ENCODE peak calls at places on chromosomes 1 and 21, in four cellular contexts. J, N, B and S are unnamed samples.
A peak's percentile ranks its signal among the peaks of the same experiment; 100 is the strongest.

GRCh38 chr1:11138952-11139351 is 39.3 kb upstream of the EXOSC10 start:
- DNase-seq in J (no peak), N (no peak), B (no peak), S (no peak)

GRCh38 chr1:244971524-244972216 is 107.3 kb upstream of the HNRNPU start:
- DNase-seq in J (no peak), N (no peak), B (no peak), S (no peak)

GRCh38 chr21:46155514-46156377 is at the start of gene FTCD:
- DNase-seq in J (no peak), N (peak; percentile 53), B (no peak), S (peak; percentile 46)

GRCh38 chr1:13618483-13618882 is 34.9 kb downstream of the PDPN start:
- DNase-seq in J (no peak), N (no peak), B (no peak), S (no peak)

GRCh38 chr1:77889671-77890070 is 1.2 kb downstream of the NEXN start:
- DNase-seq in J (no peak), N (no peak), B (no peak), S (no peak)

GRCh38 chr1:229363723-229364122 is 20.9 kb upstream of the CCSAP start:
- DNase-seq in J (no peak), N (no peak), B (no peak), S (no peak)

GRCh38 chr1:210407207-210407886 is 78.6 kb downstream of the HHAT start:
- DNase-seq in J (peak; percentile 65), N (peak; percentile 77), B (peak; percentile 41), S (no peak)

GRCh38 chr1:228783415-228784045 is 48.3 kb downstream of the RHOU start:
- DNase-seq in J (no peak), N (no peak), B (no peak), S (no peak)

GRCh38 chr1:43774359-43774758 is 67.0 kb downstream of the ST3GAL3 start:
- DNase-seq in J (no peak), N (no peak), B (no peak), S (no peak)

GRCh38 chr1:227449051-227449450 is 114.3 kb upstream of the ZNF678 start:
- DNase-seq in J (no peak), N (no peak), B (no peak), S (no peak)

DNA sequence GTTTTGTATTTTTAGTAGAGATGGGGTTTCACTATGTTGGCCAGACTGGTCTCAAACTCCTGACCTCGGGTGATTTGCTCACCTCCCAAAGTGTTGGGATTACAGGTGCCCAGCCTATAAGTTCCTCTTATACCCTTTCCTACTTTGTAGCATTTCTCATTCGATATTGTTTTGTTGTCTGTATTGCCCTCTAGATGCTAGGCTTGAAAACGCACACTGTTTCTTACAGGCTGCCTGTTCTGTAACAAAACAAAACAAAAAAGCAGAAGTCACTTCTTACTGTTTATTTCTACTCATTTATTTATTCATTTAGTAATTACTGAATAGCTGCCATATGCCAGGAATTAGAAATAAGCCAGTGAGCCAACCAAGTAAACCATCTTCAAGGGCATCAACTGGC is 136.9 kb upstream of the BMP8A start:
- DNase-seq in J (no peak), N (no peak), B (no peak), S (no peak)
- TF ChIP-seq CTCF in J (no peak), N (no peak), B (no peak), S (no peak)

GRCh38 chr1:182766881-182767645 is 22.5 kb upstream of the NPL start:
- DNase-seq in J (no peak), N (no peak), B (no peak), S (no peak)

GRCh38 chr1:182762536-182762935 is 27.0 kb upstream of the NPL start:
- DNase-seq in J (no peak), N (no peak), B (no peak), S (no peak)

GRCh38 chr1:182766050-182766449 is 23.5 kb upstream of the NPL start:
- DNase-seq in J (no peak), N (no peak), B (no peak), S (no peak)

GRCh38 chr1:182764029-182764768 is 25.4 kb upstream of the NPL start:
- DNase-seq in J (no peak), N (no peak), B (no peak), S (no peak)

GRCh38 chr1:182765416-182765815 is 24.2 kb upstream of the NPL start:
- DNase-seq in J (no peak), N (no peak), B (no peak), S (no peak)
- TF ChIP-seq POLR2A in J (no peak), N (no peak), B (no peak), S (no peak)

GRCh38 chr21:41711416-41712023 is 55.3 kb downstream of the RIPK4 start:
- DNase-seq in J (peak; percentile 61), N (no peak), B (no peak), S (no peak)

GRCh38 chr21:41713495-41714281 is 53.2 kb downstream of the RIPK4 start:
- DNase-seq in J (no peak), N (no peak), B (no peak), S (no peak)

GRCh38 chr21:41712730-41713129 is 54.1 kb downstream of the RIPK4 start:
- DNase-seq in J (peak; percentile 43), N (no peak), B (no peak), S (no peak)

GRCh38 chr21:41710823-41711160 is 56.1 kb downstream of the RIPK4 start:
- DNase-seq in J (no peak), N (no peak), B (no peak), S (no peak)

GRCh38 chr21:41712201-41712600 is 54.7 kb downstream of the RIPK4 start:
- DNase-seq in J (no peak), N (no peak), B (no peak), S (no peak)
- H3K4me3 ChIP-seq in J (no peak overlapping the region), N (no peak overlapping the region), B (no peak overlapping the region), S (no peak overlapping the region)

GRCh38 chr21:37076087-37076486 is 3.0 kb downstream of the TTC3 start:
- DNase-seq in J (no peak), N (no peak), B (no peak), S (no peak)

GRCh38 chr21:37074546-37074945 is 1.5 kb downstream of the TTC3 start:
- DNase-seq in J (no peak), N (no peak), B (no peak), S (no peak)

GRCh38 chr21:37075214-37075770 is 2.2 kb downstream of the TTC3 start:
- DNase-seq in J (no peak), N (no peak), B (no peak), S (no peak)

GRCh38 chr21:37079211-37079824 is 6.3 kb downstream of the TTC3 start:
- DNase-seq in J (no peak), N (no peak), B (no peak), S (no peak)

GRCh38 chr21:37077403-37077802 is 4.3 kb downstream of the TTC3 start:
- DNase-seq in J (no peak), N (no peak), B (no peak), S (no peak)
- TF ChIP-seq CTCF in J (no peak), N (no peak), B (no peak), S (no peak)

GRCh38 chr1:101235696-101236545 is 898 bp upstream of the S1PR1 start:
- DNase-seq in J (peak; percentile 28), N (peak; percentile 69), B (no peak), S (no peak)
- TF ChIP-seq POLR2A in J (no peak), N (no peak), B (no peak), S (no peak)

GRCh38 chr1:2290171-2290578 is 62.1 kb downstream of the SKI start:
- DNase-seq in J (no peak), N (no peak), B (no peak), S (no peak)
- H3K4me3 ChIP-seq in J (no peak overlapping the region), N (peak overlapping the region; percentile 25), B (peak overlapping the region; percentile 65), S (peak overlapping the region; percentile 35)

DNA sequence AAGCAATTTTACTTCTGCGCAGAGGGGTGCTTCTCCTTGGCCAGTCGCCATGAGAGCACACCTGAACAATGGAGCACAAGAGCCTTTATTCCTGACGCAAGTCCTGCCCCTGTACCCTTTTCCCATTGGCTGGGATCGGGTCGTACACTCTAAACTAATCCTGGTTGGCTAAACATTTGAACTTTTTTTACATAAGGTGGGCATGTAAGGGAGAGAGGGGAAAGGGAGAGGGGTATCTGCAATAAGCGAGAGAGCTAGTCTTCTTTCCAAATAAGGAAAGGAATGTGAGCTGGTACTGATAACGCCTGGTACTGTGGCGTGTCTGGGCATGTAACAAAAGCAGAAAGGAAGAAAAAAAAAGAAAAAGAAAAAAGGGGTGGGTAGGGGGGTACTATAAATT is 21.8 kb downstream of the MFSD2A start:
- DNase-seq in J (no peak), N (no peak), B (no peak), S (no peak)
- TF ChIP-seq CTCF in J (no peak), N (no peak), B (no peak), S (no peak)